ENCODE peak calls at places on chromosomes 2 and 18, in nine cellular contexts. M is GM13976, C is NB4, Q is activated B cell treated with CpG ODN at 0.5 μM for 24 hours, I is brain microvascular endothelial cell, E is tibial artery, U is kidney epithelial cell, J is IMR-90, K is Caco-2. X is an unnamed sample.

GRCh38 chr2:65537651-65538385 is 105.4 kb upstream of the SPRED2 start:
- DNase-seq in I (peak; percentile 17), K (no peak), Q (no peak), M (no peak), J (peak; percentile 34), C (no peak), E (no peak), U (no peak), X (no peak)

GRCh38 chr18:48590678-48591077 is 51.8 kb downstream of the CTIF start:
- DNase-seq in E (peak; percentile 79), I (peak; percentile 95), J (peak; percentile 94), Q (no peak), C (no peak), M (no peak), U (peak; percentile 10), K (no peak), X (no peak)

GRCh38 chr18:4125246-4125938 is 329.7 kb downstream of the DLGAP1 start:
- DNase-seq in K (no peak), E (no peak), J (no peak), U (no peak), M (no peak), I (peak; percentile 29), Q (no peak), C (no peak), X (no peak)

GRCh38 chr2:84741182-84741822 is 139.6 kb downstream of the TRABD2A start:
- DNase-seq in E (no peak), J (peak; percentile 43), U (no peak), I (peak; percentile 3), M (peak; percentile 23), C (peak; percentile 58), K (peak; percentile 43), Q (no peak), X (no peak)

GRCh38 chr2:194745532-194746146 is 911.4 kb upstream of the SLC39A10 start:
- DNase-seq in J (no peak), Q (no peak), E (no peak), K (no peak), U (no peak), M (no peak), C (no peak), I (no peak), X (no peak)

GRCh38 chr2:7709907-7710306 is 792.7 kb downstream of the RNF144A start:
- DNase-seq in K (no peak), M (no peak), E (no peak), C (no peak), Q (no peak), I (no peak), U (no peak), J (peak; percentile 31), X (no peak)

GRCh38 chr2:197599285-197599965 is 76.0 kb downstream of the RFTN2 start:
- DNase-seq in M (peak; percentile 57), U (no peak), C (peak; percentile 84), Q (no peak), I (peak; percentile 6), K (no peak), J (peak; percentile 56), E (no peak), X (no peak)

GRCh38 chr2:219916261-219916660 is 288.8 kb downstream of the SLC4A3 start:
- DNase-seq in E (no peak), K (no peak), I (no peak), U (no peak), C (no peak), Q (no peak), J (no peak), M (no peak), X (no peak)

GRCh38 chr2:119264781-119265692 is 41.4 kb downstream of the STEAP3 start:
- DNase-seq in E (no peak), K (peak; percentile 64), Q (no peak), J (peak; percentile 48), C (peak; percentile 65), M (peak; percentile 81), I (peak; percentile 54), U (no peak), X (peak; percentile 66)

GRCh38 chr2:39408351-39409136 is 28.5 kb downstream of the MAP4K3 start:
- DNase-seq in M (no peak), U (peak; percentile 21), E (no peak), C (peak; percentile 45), I (no peak), K (no peak), Q (no peak), J (no peak), X (no peak)

GRCh38 chr2:201414099-201415023 is 36.9 kb downstream of the TRAK2 start:
- DNase-seq in I (no peak), E (no peak), Q (no peak), J (peak; percentile 34), K (no peak), C (no peak), U (no peak), M (peak; percentile 42), X (no peak)

GRCh38 chr2:128516938-128517337 is 198.3 kb upstream of the HS6ST1 start:
- DNase-seq in M (no peak), I (no peak), K (no peak), C (no peak), J (no peak), U (no peak), E (no peak), Q (no peak), X (no peak)

GRCh38 chr2:5725794-5726463 is 33.7 kb downstream of the SOX11 start:
- DNase-seq in M (no peak), J (no peak), C (no peak), I (peak; percentile 5), U (peak; percentile 49), E (no peak), K (no peak), Q (no peak), X (no peak)

GRCh38 chr2:165423081-165423480 is 46.4 kb upstream of the CSRNP3 start:
- DNase-seq in I (no peak), C (no peak), J (no peak), M (no peak), E (no peak), K (no peak), Q (no peak), U (no peak), X (no peak)
- TF ChIP-seq CTCF in I (no peak), C (no peak), J (no peak), M (no peak), E (no peak), K (no peak), Q (no peak), U (no peak), X (no peak)

GRCh38 chr2:44616616-44617266 is 255.0 kb downstream of the CAMKMT start:
- DNase-seq in M (peak; percentile 64), U (no peak), I (no peak), Q (no peak), C (no peak), K (no peak), E (no peak), J (no peak), X (no peak)

GRCh38 chr2:44623622-44624351 is 262.0 kb downstream of the CAMKMT start:
- DNase-seq in E (no peak), C (no peak), K (no peak), J (no peak), Q (no peak), M (no peak), U (no peak), I (no peak), X (no peak)

GRCh38 chr2:44618378-44619023 is 256.8 kb downstream of the CAMKMT start:
- DNase-seq in J (no peak), M (no peak), C (no peak), U (no peak), K (no peak), E (no peak), Q (no peak), I (no peak), X (no peak)

GRCh38 chr2:44615950-44616518 is 254.3 kb downstream of the CAMKMT start:
- DNase-seq in M (no peak), K (no peak), I (no peak), Q (no peak), J (no peak), E (no peak), C (no peak), U (no peak), X (no peak)

GRCh38 chr2:44620189-44620990 is 258.6 kb downstream of the CAMKMT start:
- DNase-seq in I (no peak), U (no peak), J (no peak), M (no peak), E (no peak), Q (no peak), C (no peak), K (no peak), X (no peak)
- TF ChIP-seq CTCF in I (no peak), U (no peak), J (no peak), M (no peak), E (no peak), Q (no peak), C (no peak), K (no peak), X (no peak)

DNA sequence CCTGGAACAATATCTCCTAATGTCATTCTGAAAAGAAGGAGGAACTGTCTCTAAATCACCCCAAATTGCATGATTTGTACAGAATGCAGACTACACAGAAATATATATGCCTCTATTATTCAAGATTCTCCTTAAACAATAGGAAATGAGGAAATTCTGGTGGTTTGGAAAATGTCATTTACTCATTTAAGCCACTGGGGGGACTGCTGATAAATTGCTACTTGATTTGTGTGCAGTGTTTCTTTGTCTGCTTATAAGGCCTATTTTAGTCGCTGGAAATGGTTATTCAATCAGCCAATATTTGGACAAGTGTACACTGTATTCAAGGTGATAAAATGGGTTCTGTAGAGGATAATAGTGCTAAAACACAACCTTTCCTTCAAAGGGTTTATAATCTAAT is 801.9 kb upstream of the CELF4 start:
- DNase-seq in K (no peak), C (no peak), E (no peak), I (no peak), Q (no peak), M (no peak), U (no peak), J (no peak), X (no peak)
- TF ChIP-seq CTCF in K (no peak), C (no peak), E (no peak), I (no peak), Q (no peak), M (no peak), U (peak; percentile 28), J (no peak), X (no peak)

DNA sequence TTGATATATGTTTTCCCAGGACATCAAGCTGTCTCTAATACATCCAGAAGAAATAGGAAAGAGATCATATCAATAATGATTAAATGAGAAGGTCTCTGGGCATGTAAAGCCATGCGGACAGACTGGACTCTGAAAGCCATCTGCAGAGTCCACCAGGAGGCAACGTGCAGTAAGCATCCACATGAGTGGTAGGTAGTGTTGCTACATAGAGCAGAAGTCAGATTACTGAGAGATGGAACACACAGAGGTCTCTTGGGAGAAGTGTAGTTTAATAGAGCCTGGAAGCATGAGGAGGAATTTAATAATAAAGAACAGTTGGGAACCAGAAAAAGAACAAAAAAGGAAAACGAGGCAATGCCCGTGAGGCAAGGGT is 758.1 kb upstream of the DDX18 start:
- DNase-seq in M (no peak), I (no peak), U (no peak), K (no peak), C (no peak), Q (no peak), J (no peak), E (no peak), X (no peak)
- TF ChIP-seq CTCF in M (no peak), I (no peak), U (peak; percentile 2), K (no peak), C (no peak), Q (no peak), J (no peak), E (no peak), X (no peak)

X was measured in D721Med.